ENCODE peak calls at places on chromosomes 3 and 15, in seven cellular contexts. M is activated T-helper 1 cell treated with anti-CD3 and anti-CD28 coated beads, Interleukin-2, amount 50 U/mL, for 16 hours; H is glutamatergic neuron; A is NCI-H146; W is stimulated activated CD4-positive, alpha-beta T cell treated with anti-CD3 and anti-CD28 coated beads, Interleukin-12 subunit alpha, Interleukin-12 subunit beta, amount 100 ng/mL, for 48 hours; K is HTR-8/SVneo; S is NCI-H1105. R is an unnamed sample.

GRCh38 chr15:80396094-80396493 is 8.1 kb upstream of the ARNT2 start:
- DNase-seq in H (no peak), W (no peak), M (no peak), S (no peak), K (no peak), A (no peak), R (no peak)

GRCh38 chr3:8303466-8303865 is 198.2 kb upstream of the LMCD1 start:
- DNase-seq in S (no peak), K (no peak), M (no peak), A (no peak), W (no peak), H (no peak), R (no peak)

GRCh38 chr3:58585994-58586393 is 8.8 kb upstream of the FAM107A start:
- DNase-seq in W (no peak), K (no peak), A (no peak), M (no peak), H (no peak), S (no peak), R (no peak)

GRCh38 chr15:40060241-40060961 is 21.4 kb upstream of the SRP14 start:
- DNase-seq in W (no peak), M (no peak), K (no peak), A (no peak), S (no peak), H (no peak), R (no peak)

GRCh38 chr15:95864467-95864886 is 466.0 kb upstream of the NR2F2 start:
- DNase-seq in K (no peak), H (no peak), W (no peak), A (no peak), S (no peak), M (no peak), R (no peak)

GRCh38 chr3:152865675-152866074 is 30.7 kb downstream of the P2RY1 start:
- DNase-seq in A (no peak), K (no peak), M (no peak), W (no peak), S (peak), H (no peak), R (no peak)

GRCh38 chr3:189277711-189278110 is 105.9 kb downstream of the TPRG1 start:
- DNase-seq in W (no peak), H (no peak), K (no peak), M (no peak), S (no peak), A (no peak), R (no peak)

GRCh38 chr15:97502038-97502437 is 458.5 kb upstream of the ARRDC4 start:
- DNase-seq in H (no peak), K (no peak), A (no peak), M (no peak), S (no peak), W (no peak), R (no peak)

GRCh38 chr15:36067483-36068274 is 511.7 kb upstream of the CDIN1 start:
- DNase-seq in S (no peak), A (no peak), K (no peak), M (no peak), W (no peak), H (no peak), R (no peak)

GRCh38 chr3:96863129-96863740 is 48.8 kb downstream of the EPHA6 start:
- DNase-seq in A (peak), W (no peak), M (no peak), K (peak), S (peak), H (peak), R (peak)

GRCh38 chr15:48177383-48177874 is 666 bp downstream of the MYEF2 start:
- DNase-seq in M (no peak), H (no peak), W (no peak), K (peak), S (peak), A (peak), R (no peak)

GRCh38 chr3:78613366-78614008 is 1154.3 kb downstream of the ROBO1 start:
- DNase-seq in A (peak), H (no peak), K (no peak), W (no peak), S (peak), M (no peak), R (no peak)